ENCODE peak calls at places on chromosome 4, in five cellular contexts. One of them, this sample, is unnamed.

GRCh38 chr4:139786494-139787354 is 121.1 kb downstream of the MGST2 start:
- DNase-seq in HCT116: no peak
- DNase-seq in breast epithelium: no peak
- DNase-seq in H1: no peak
- DNase-seq in GM12878: no peak
- DNase-seq in this sample: no peak

GRCh38 chr4:116925900-116926457 is 159.4 kb downstream of the TRAM1L1 start:
- DNase-seq in breast epithelium: no peak
- DNase-seq in H1: peak
- DNase-seq in HCT116: no peak
- DNase-seq in GM12878: no peak
- DNase-seq in this sample: no peak

GRCh38 chr4:51895158-51895557 is 52.2 kb downstream of the DCUN1D4 start:
- DNase-seq in breast epithelium: no peak
- DNase-seq in GM12878: no peak
- DNase-seq in HCT116: no peak
- DNase-seq in H1: no peak
- DNase-seq in this sample: no peak

GRCh38 chr4:36187723-36188333 is 56.5 kb downstream of the ARAP2 start:
- DNase-seq in HCT116: peak
- DNase-seq in GM12878: no peak
- DNase-seq in breast epithelium: no peak
- DNase-seq in H1: no peak
- DNase-seq in this sample: no peak

GRCh38 chr4:6125103-6125651 is 75.2 kb downstream of the JAKMIP1 start:
- DNase-seq in H1: no peak
- DNase-seq in HCT116: no peak
- DNase-seq in GM12878: no peak
- DNase-seq in breast epithelium: no peak
- DNase-seq in this sample: no peak

GRCh38 chr4:186472948-186473347 is 82.4 kb downstream of the MTNR1A start:
- DNase-seq in breast epithelium: no peak
- DNase-seq in HCT116: peak
- DNase-seq in GM12878: no peak
- DNase-seq in H1: no peak
- DNase-seq in this sample: no peak

GRCh38 chr4:180542445-180543100 is 1700.6 kb upstream of the TENM3 start:
- DNase-seq in GM12878: no peak
- DNase-seq in H1: no peak
- DNase-seq in HCT116: peak
- DNase-seq in breast epithelium: no peak
- DNase-seq in this sample: no peak

GRCh38 chr4:156378053-156378665 is 424.5 kb upstream of the CTSO start:
- DNase-seq in HCT116: peak
- DNase-seq in GM12878: no peak
- DNase-seq in breast epithelium: no peak
- DNase-seq in H1: peak
- DNase-seq in this sample: no peak

GRCh38 chr4:3856604-3857204 is 90.5 kb downstream of the ADRA2C start:
- DNase-seq in GM12878: no peak
- DNase-seq in H1: no peak
- DNase-seq in HCT116: no peak
- DNase-seq in breast epithelium: no peak
- DNase-seq in this sample: no peak

GRCh38 chr4:64713256-64713840 is 304.1 kb upstream of the TECRL start:
- DNase-seq in GM12878: no peak
- DNase-seq in HCT116: no peak
- DNase-seq in H1: no peak
- DNase-seq in breast epithelium: no peak
- DNase-seq in this sample: no peak

GRCh38 chr4:105128208-105128607 is 18.5 kb upstream of the TET2 start:
- DNase-seq in GM12878: no peak
- DNase-seq in HCT116: no peak
- DNase-seq in breast epithelium: no peak
- DNase-seq in H1: no peak
- DNase-seq in this sample: no peak

GRCh38 chr4:177117256-177117655 is 192.4 kb upstream of the NEIL3 start:
- DNase-seq in breast epithelium: no peak
- DNase-seq in HCT116: no peak
- DNase-seq in GM12878: no peak
- DNase-seq in H1: no peak
- DNase-seq in this sample: no peak

GRCh38 chr4:182351485-182351884 is 108.3 kb downstream of the TENM3 start:
- DNase-seq in GM12878: no peak
- DNase-seq in breast epithelium: no peak
- DNase-seq in HCT116: no peak
- DNase-seq in H1: no peak
- DNase-seq in this sample: no peak

GRCh38 chr4:180372671-180373070 is 1870.5 kb upstream of the TENM3 start:
- DNase-seq in H1: no peak
- DNase-seq in GM12878: no peak
- DNase-seq in HCT116: no peak
- DNase-seq in breast epithelium: no peak
- DNase-seq in this sample: no peak

GRCh38 chr4:175884048-175884447 is 72.0 kb upstream of the GPM6A start:
- DNase-seq in breast epithelium: no peak
- DNase-seq in HCT116: no peak
- DNase-seq in GM12878: no peak
- DNase-seq in H1: no peak
- DNase-seq in this sample: no peak

GRCh38 chr4:87973283-87974169 is 2.0 kb upstream of the SPP1 start:
- DNase-seq in breast epithelium: peak
- DNase-seq in HCT116: peak
- DNase-seq in GM12878: no peak
- DNase-seq in H1: peak
- DNase-seq in this sample: peak

DNA sequence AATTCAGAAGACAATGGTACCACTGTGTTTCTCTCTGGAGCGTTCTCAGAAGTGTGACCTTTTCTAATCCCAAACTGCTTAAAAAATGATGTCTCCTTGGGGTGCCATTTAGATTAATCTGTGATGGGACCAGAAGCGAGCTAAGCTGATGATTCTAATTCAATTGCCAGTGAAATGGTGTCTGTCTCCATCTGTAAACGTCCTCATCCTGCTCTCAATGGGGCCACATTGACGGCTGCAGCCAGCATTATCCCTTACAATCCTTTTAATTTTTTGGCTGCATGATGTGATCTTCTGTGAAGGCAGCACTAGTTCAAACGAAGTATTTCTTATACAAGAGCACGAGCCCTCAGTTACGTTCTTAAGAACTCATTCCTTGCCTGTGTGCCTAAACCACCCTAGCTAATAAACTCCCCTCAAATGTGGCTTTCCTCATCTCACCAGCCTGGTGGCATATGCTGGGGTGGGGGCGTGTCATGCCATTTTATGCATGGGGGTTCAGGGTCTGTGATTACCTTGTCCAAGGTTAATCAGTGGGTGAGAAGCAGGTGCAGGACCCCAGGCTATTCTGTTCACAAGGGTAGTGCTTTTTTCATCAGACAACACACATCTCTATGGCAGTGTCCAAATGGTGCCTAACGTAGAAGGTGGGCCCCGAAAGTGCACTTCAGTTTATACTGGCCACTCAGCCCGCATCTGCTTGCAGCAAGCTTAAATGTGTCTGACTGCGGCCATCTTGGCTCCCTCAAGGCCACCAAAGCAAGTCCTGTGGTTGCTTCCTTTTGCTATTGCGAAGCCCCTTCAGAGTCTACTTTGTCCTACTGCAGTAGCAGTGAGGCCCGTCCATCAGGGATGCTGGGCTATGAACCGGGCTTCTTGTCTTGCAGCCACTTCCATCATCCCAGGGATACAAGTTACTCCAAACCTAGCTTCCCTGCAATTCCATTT is 45.7 kb upstream of the SLC2A9 start:
- DNase-seq in H1: peak
- DNase-seq in HCT116: no peak
- DNase-seq in GM12878: no peak
- DNase-seq in breast epithelium: no peak
- DNase-seq in this sample: no peak
- TF ChIP-seq POLR2AphosphoS5 in H1: no peak
- TF ChIP-seq POLR2AphosphoS5 in HCT116: no peak
- TF ChIP-seq POLR2AphosphoS5 in GM12878: no peak
- TF ChIP-seq POLR2AphosphoS5 in breast epithelium: no peak
- TF ChIP-seq POLR2AphosphoS5 in this sample: no peak

GRCh38 chr4:127732623-127733199 is 2.5 kb downstream of the SLC25A31 start:
- DNase-seq in GM12878: peak
- DNase-seq in breast epithelium: no peak
- DNase-seq in H1: no peak
- DNase-seq in HCT116: peak
- DNase-seq in this sample: no peak
- TF ChIP-seq CTCF in GM12878: peak
- TF ChIP-seq CTCF in breast epithelium: peak
- TF ChIP-seq CTCF in H1: peak
- TF ChIP-seq CTCF in HCT116: peak
- TF ChIP-seq CTCF in this sample: peak

GRCh38 chr4:118972167-118972566 is 83.5 kb downstream of the SYNPO2 start:
- DNase-seq in breast epithelium: no peak
- DNase-seq in HCT116: no peak
- DNase-seq in GM12878: no peak
- DNase-seq in H1: no peak
- DNase-seq in this sample: no peak

GRCh38 chr4:118968006-118968405 is 79.4 kb downstream of the SYNPO2 start:
- DNase-seq in breast epithelium: peak
- DNase-seq in GM12878: peak
- DNase-seq in HCT116: no peak
- DNase-seq in H1: no peak
- DNase-seq in this sample: peak

GRCh38 chr4:118967393-118967792 is 78.7 kb downstream of the SYNPO2 start:
- DNase-seq in H1: no peak
- DNase-seq in HCT116: no peak
- DNase-seq in breast epithelium: peak
- DNase-seq in GM12878: no peak
- DNase-seq in this sample: no peak

GRCh38 chr4:118968813-118969212 is 80.2 kb downstream of the SYNPO2 start:
- DNase-seq in breast epithelium: no peak
- DNase-seq in HCT116: no peak
- DNase-seq in H1: no peak
- DNase-seq in GM12878: no peak
- DNase-seq in this sample: no peak

DNA sequence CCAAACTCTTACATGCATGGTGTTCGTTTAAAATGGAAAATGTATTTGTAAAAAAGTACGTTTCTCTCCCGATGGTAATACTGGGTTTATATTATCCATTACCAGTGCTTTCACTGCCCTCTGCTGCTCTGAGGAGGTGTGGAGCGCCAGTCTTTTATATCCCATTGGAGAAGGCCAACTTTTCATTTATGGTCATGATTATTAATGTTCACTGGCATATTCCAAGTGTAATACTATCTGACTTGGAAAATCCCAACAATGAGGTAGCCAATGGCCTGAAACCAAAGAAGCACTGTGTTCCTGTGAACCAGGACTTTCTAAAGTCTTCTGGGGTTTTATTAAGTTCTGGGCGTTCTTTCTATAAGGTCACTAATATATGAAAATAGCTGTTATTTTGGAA is 80.7 kb downstream of the SYNPO2 start:
- DNase-seq in breast epithelium: peak
- DNase-seq in H1: no peak
- DNase-seq in HCT116: peak
- DNase-seq in GM12878: no peak
- DNase-seq in this sample: peak
- TF ChIP-seq POLR2A in breast epithelium: no peak
- TF ChIP-seq POLR2A in H1: no peak
- TF ChIP-seq POLR2A in HCT116: no peak
- TF ChIP-seq POLR2A in GM12878: no peak
- TF ChIP-seq POLR2A in this sample: no peak

DNA sequence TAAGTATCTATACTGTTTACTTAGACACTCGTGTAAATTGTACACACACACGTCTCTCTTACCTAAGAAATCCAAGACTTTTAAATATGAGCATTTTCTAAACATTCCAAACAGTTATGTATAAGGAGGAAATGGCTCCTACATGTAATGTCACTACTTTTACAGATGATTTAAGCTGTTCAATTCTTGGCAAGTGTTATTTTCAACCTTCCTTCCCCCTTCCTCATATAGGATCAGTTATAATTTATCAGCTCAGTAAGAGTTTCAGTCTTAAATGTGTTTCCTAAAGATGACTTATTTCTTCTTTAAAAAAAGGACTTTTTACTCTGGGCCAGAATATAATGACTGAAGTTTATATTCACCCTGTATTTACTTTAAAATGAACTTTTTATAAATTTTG is 601.1 kb downstream of the ANKRD50 start:
- DNase-seq in breast epithelium: no peak
- DNase-seq in HCT116: no peak
- DNase-seq in GM12878: no peak
- DNase-seq in H1: no peak
- DNase-seq in this sample: no peak
- TF ChIP-seq POLR2AphosphoS5 in breast epithelium: no peak
- TF ChIP-seq POLR2AphosphoS5 in HCT116: no peak
- TF ChIP-seq POLR2AphosphoS5 in GM12878: no peak
- TF ChIP-seq POLR2AphosphoS5 in H1: no peak
- TF ChIP-seq POLR2AphosphoS5 in this sample: no peak

DNA sequence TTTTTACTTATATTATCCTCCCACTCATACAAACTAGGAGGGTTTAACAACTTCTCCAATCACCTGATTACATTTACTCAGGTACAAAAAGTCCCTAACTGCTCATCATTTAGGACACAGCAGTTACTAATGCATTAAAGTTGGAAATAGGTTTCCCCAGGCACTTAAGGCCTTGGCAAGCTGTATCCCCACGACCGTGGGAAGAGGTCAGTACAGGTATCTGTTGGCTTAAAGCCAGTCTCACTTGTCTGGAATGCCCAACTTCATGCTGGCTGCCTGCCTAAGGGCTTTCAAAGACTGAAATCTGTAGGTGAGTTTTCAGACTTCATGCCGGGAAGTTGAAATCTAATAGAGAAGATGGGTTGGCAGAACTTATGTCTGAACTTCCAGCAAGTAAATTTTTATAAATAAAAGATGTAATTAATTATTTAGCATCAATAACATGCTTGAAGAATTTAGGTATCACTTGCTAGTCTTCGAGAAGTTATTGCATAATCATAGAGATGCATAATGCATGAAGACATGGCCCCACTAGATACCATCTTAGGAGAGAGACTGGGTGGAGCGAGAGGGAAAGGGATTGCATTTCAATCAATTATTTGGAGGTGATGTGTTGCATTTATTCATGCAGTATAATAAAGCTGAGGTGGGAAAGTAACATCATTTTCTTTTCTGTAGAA is 54.2 kb downstream of the SCD5 start:
- DNase-seq in HCT116: no peak
- DNase-seq in H1: no peak
- DNase-seq in breast epithelium: peak
- DNase-seq in GM12878: no peak
- DNase-seq in this sample: no peak
- TF ChIP-seq CTCF in HCT116: no peak
- TF ChIP-seq CTCF in H1: no peak
- TF ChIP-seq CTCF in breast epithelium: no peak
- TF ChIP-seq CTCF in GM12878: no peak
- TF ChIP-seq CTCF in this sample: no peak

GRCh38 chr4:44287505-44287904 is 161.1 kb downstream of the KCTD8 start:
- DNase-seq in GM12878: no peak
- DNase-seq in H1: no peak
- DNase-seq in HCT116: no peak
- DNase-seq in breast epithelium: no peak
- DNase-seq in this sample: no peak
- TF ChIP-seq POLR2A in GM12878: no peak
- TF ChIP-seq POLR2A in H1: no peak
- TF ChIP-seq POLR2A in HCT116: no peak
- TF ChIP-seq POLR2A in breast epithelium: no peak
- TF ChIP-seq POLR2A in this sample: no peak

This sample was measured in transverse colon.